ENCODE peak calls at places on chromosomes 7 and 10, in eight cellular contexts. L, X, S, V, F, R, N and Y are unnamed samples.
A peak's percentile ranks its signal among the peaks of the same experiment; 100 is the strongest.

GRCh38 chr7:22718200-22718711 is 8.7 kb upstream of the IL6 start:
- DNase-seq in L (no peak), R (no peak), X (no peak), N (no peak), F (peak; percentile 52), S (peak; percentile 95), V (no peak), Y (no peak)

GRCh38 chr7:2260820-2261219 is 18.8 kb downstream of the NUDT1 start:
- DNase-seq in F (no peak), X (no peak), L (peak; percentile 93), V (no peak), N (no peak), R (no peak), S (no peak), Y (no peak)

GRCh38 chr7:98054585-98054984 is 52.1 kb upstream of the LMTK2 start:
- DNase-seq in N (no peak), L (no peak), F (no peak), S (no peak), X (no peak), R (no peak), V (no peak), Y (no peak)

GRCh38 chr10:11672836-11673235 is 61.4 kb upstream of the USP6NL start:
- DNase-seq in F (no peak), N (no peak), X (no peak), R (no peak), S (no peak), V (no peak), L (no peak), Y (no peak)

GRCh38 chr7:35316549-35316948 is 62.6 kb upstream of the TBX20 start:
- DNase-seq in F (no peak), N (no peak), S (no peak), V (no peak), R (no peak), X (no peak), L (no peak), Y (no peak)

GRCh38 chr10:35693800-35694199 is 51.7 kb upstream of the FZD8 start:
- DNase-seq in V (no peak), X (no peak), N (no peak), L (no peak), R (no peak), S (no peak), F (no peak), Y (no peak)

GRCh38 chr10:74842301-74842700 is 15.9 kb downstream of the KAT6B start:
- DNase-seq in L (no peak), V (no peak), S (no peak), N (no peak), X (no peak), R (no peak), F (no peak), Y (no peak)

GRCh38 chr10:62248465-62248864 is 20.2 kb downstream of the RTKN2 start:
- DNase-seq in X (no peak), S (peak; percentile 35), R (no peak), V (no peak), L (no peak), F (no peak), N (no peak), Y (no peak)

GRCh38 chr7:39952791-39953190 is 2.7 kb downstream of the CDK13 start:
- DNase-seq in X (no peak), N (no peak), L (no peak), F (no peak), S (peak; percentile 17), R (no peak), V (no peak), Y (no peak)

GRCh38 chr7:22094413-22095304 is 149.0 kb upstream of the CDCA7L start:
- DNase-seq in X (no peak), L (no peak), V (no peak), F (no peak), R (no peak), S (no peak), N (no peak), Y (no peak)

DNA sequence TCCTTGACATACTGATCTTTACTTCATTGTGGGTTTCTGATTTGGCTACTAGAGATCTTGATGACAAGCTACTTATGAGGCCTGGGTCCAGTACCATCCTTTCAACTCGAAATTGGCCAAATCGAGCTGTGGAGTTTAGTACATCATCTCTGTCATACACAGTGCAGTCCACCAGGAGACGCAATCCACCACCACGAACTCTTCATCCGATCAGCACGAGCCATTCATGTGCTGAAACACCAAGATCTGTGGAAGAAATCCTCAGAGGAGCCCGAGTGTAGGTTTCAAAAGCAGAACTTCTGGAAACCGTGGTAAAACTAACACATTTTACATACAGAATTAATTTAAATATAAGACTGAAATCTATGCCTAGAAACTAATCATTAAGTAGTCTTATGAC is 14.2 kb downstream of the DNAJC9 start:
- DNase-seq in N (no peak), V (no peak), S (no peak), R (no peak), X (no peak), F (no peak), L (no peak), Y (no peak)
- TF ChIP-seq CTCF in N (no peak), V (peak; percentile 41), S (peak; percentile 11), R (no peak), X (no peak), F (no peak), L (no peak), Y (no peak)

GRCh38 chr7:127066974-127067373 is 185.8 kb downstream of the GRM8 start:
- DNase-seq in N (no peak), F (no peak), R (no peak), V (peak; percentile 4), X (no peak), S (no peak), L (no peak), Y (no peak)
- TF ChIP-seq CTCF in N (peak; percentile 13), F (no peak), R (no peak), V (peak; percentile 33), X (no peak), S (no peak), L (no peak), Y (peak; percentile 4)

GRCh38 chr10:53841746-53842145 is 959.3 kb downstream of the PCDH15 start:
- DNase-seq in S (no peak), R (no peak), V (no peak), F (no peak), L (no peak), N (no peak), X (no peak), Y (no peak)

GRCh38 chr10:53843691-53844362 is 957.2 kb downstream of the PCDH15 start:
- DNase-seq in R (peak; percentile 28), S (peak; percentile 42), F (peak; percentile 26), N (no peak), V (no peak), X (no peak), L (no peak), Y (no peak)

DNA sequence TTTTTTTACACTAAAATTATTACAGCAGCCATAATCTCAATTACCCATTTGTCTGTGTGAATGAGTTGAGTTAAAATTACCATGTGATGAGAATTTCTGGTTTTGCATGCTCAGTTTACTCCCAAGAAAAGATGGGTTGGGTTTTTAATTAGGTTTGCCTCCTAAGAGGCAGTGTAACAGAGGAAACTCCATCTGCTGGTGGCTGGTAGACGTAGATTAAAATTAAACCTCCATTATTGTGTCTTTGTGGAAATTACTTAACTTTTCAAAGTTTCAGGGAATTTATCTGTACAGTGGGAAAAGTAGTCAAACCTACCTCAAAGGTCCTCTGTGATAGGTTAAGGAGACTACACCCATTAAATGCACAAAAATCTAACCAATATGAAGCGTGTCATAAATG is 954.2 kb downstream of the PCDH15 start:
- DNase-seq in N (no peak), S (no peak), R (no peak), L (no peak), X (no peak), F (no peak), V (no peak), Y (no peak)
- TF ChIP-seq CTCF in N (no peak), S (no peak), R (no peak), L (no peak), X (no peak), F (peak; percentile 29), V (no peak), Y (no peak)

DNA sequence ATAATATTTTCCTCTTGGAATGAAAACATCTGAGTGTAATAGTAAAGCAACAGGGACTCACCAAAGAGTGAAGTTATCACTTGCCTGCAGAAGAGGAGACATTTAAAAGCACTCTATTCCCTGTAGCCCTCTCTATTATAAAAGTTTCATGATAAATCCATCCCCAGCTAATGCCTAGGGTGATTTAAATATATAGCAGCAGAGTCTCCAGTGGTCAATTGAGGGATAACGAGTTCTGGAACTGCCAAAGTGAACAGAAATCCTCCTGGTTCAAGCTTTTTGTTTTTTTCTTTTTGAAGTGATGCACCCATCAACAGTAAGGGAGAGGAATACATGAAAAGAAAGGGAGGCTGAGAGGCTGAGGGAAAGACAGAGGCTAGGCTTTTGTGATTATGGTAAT is 87.3 kb downstream of the EVX1 start:
- DNase-seq in X (no peak), F (no peak), N (no peak), L (no peak), R (no peak), S (no peak), V (no peak), Y (no peak)
- TF ChIP-seq CTCF in X (no peak), F (no peak), N (no peak), L (no peak), R (no peak), S (no peak), V (no peak), Y (no peak)